ENCODE peak calls at places on chromosomes 2 and 18, in seven cellular contexts. M, E, K, J, T, G and L are unnamed samples.

GRCh38 chr18:58581265-58581664 is 47.6 kb downstream of the ALPK2 start:
- DNase-seq in M (peak; percentile 92), E (no peak), K (no peak), J (no peak), T (no peak), G (no peak), L (no peak)

GRCh38 chr2:85266424-85267041 is 61.3 kb downstream of the TGOLN2 start:
- DNase-seq in M (peak; percentile 56), E (peak; percentile 87), K (peak; percentile 91), J (no peak), T (peak; percentile 77), G (peak; percentile 64), L (peak; percentile 33)

GRCh38 chr2:237885931-237886701 is 26.7 kb downstream of the RAMP1 start:
- DNase-seq in M (no peak), E (no peak), K (no peak), J (peak; percentile 48), T (peak; percentile 37), G (peak; percentile 51), L (no peak)

GRCh38 chr2:146123714-146124113 is 1603.8 kb upstream of the ZEB2 start:
- DNase-seq in M (peak; percentile 17), E (no peak), K (no peak), J (no peak), T (no peak), G (no peak), L (no peak)

GRCh38 chr2:105557021-105557420 is 158.2 kb upstream of the FHL2 start:
- DNase-seq in M (no peak), E (no peak), K (no peak), J (no peak), T (peak; percentile 29), G (no peak), L (no peak)

GRCh38 chr2:39649491-39649890 is 16.2 kb upstream of the TMEM178A start:
- DNase-seq in M (no peak), E (no peak), K (no peak), J (no peak), T (no peak), G (no peak), L (no peak)

GRCh38 chr18:23114911-23115310 is 20.4 kb upstream of the CABLES1 start:
- DNase-seq in M (peak; percentile 70), E (no peak), K (no peak), J (no peak), T (no peak), G (no peak), L (no peak)

GRCh38 chr2:10931710-10932255 is 20.0 kb downstream of the KCNF1 start:
- DNase-seq in M (peak; percentile 92), E (no peak), K (no peak), J (no peak), T (peak; percentile 88), G (no peak), L (no peak)

GRCh38 chr18:136433-136832 is 21.9 kb upstream of the USP14 start:
- DNase-seq in M (no peak), E (peak; percentile 70), K (no peak), J (no peak), T (no peak), G (no peak), L (no peak)

GRCh38 chr2:241110607-241111442 is 8.7 kb upstream of the MTERF4 start:
- DNase-seq in M (no peak), E (no peak), K (no peak), J (no peak), T (no peak), G (no peak), L (no peak)

GRCh38 chr2:57160976-57161375 is 885.6 kb upstream of the VRK2 start:
- DNase-seq in M (no peak), E (no peak), K (no peak), J (no peak), T (no peak), G (no peak), L (no peak)

GRCh38 chr2:215171151-215171550 is 32.7 kb upstream of the ABCA12 start:
- DNase-seq in M (no peak), E (no peak), K (no peak), J (no peak), T (no peak), G (no peak), L (no peak)

GRCh38 chr18:44852818-44853217 is 172.1 kb downstream of the SETBP1 start:
- DNase-seq in M (peak; percentile 1), E (no peak), K (no peak), J (no peak), T (no peak), G (no peak), L (no peak)

GRCh38 chr2:10550206-10551001 is 102.3 kb upstream of the ODC1 start:
- DNase-seq in M (no peak), E (no peak), K (no peak), J (no peak), T (peak; percentile 45), G (no peak), L (no peak)

GRCh38 chr18:2173464-2173863 is 397.8 kb downstream of the METTL4 start:
- DNase-seq in M (peak; percentile 48), E (no peak), K (no peak), J (no peak), T (peak; percentile 12), G (no peak), L (no peak)

GRCh38 chr2:126895336-126895735 is 3.4 kb upstream of the TEX51 start:
- DNase-seq in M (no peak), E (no peak), K (no peak), J (peak; percentile 14), T (no peak), G (no peak), L (no peak)

GRCh38 chr18:21330122-21330701 is 88.2 kb downstream of the GREB1L start:
- DNase-seq in M (no peak), E (no peak), K (no peak), J (no peak), T (peak; percentile 17), G (peak; percentile 11), L (no peak)

GRCh38 chr2:143901185-143901842 is 618.6 kb downstream of the ZEB2 start:
- DNase-seq in M (peak; percentile 91), E (no peak), K (no peak), J (no peak), T (no peak), G (no peak), L (no peak)

GRCh38 chr2:115596659-115597375 is 1154.4 kb downstream of the DPP10 start:
- DNase-seq in M (no peak), E (no peak), K (no peak), J (no peak), T (no peak), G (no peak), L (no peak)

GRCh38 chr2:30733829-30734520 is 73.3 kb downstream of the CAPN13 start:
- DNase-seq in M (no peak), E (no peak), K (no peak), J (no peak), T (no peak), G (no peak), L (no peak)

GRCh38 chr2:69997296-69998184 is 36.1 kb upstream of the ASPRV1 start:
- DNase-seq in M (peak; percentile 71), E (peak; percentile 68), K (no peak), J (peak; percentile 73), T (peak; percentile 63), G (no peak), L (no peak)

GRCh38 chr2:187545238-187545751 is 8.9 kb downstream of the TFPI start:
- DNase-seq in M (no peak), E (no peak), K (no peak), J (no peak), T (no peak), G (no peak), L (no peak)

GRCh38 chr2:68831688-68832087 is 39.5 kb downstream of the BMP10 start:
- DNase-seq in M (peak; percentile 83), E (no peak), K (no peak), J (no peak), T (no peak), G (no peak), L (no peak)

GRCh38 chr2:203340791-203341487 is 12.7 kb downstream of the ABI2 start:
- DNase-seq in M (peak; percentile 69), E (no peak), K (no peak), J (no peak), T (no peak), G (no peak), L (peak; percentile 9)

GRCh38 chr2:65349863-65350262 is 82.5 kb downstream of the SPRED2 start:
- DNase-seq in M (peak; percentile 86), E (peak; percentile 59), K (no peak), J (no peak), T (peak; percentile 47), G (peak; percentile 58), L (peak; percentile 28)

GRCh38 chr2:76120176-76120575 is 409.5 kb upstream of the GCFC2 start:
- DNase-seq in M (no peak), E (no peak), K (no peak), J (no peak), T (no peak), G (no peak), L (no peak)

GRCh38 chr18:5294113-5294617 is 1.4 kb downstream of the ZBTB14 start:
- DNase-seq in M (peak; percentile 5), E (no peak), K (no peak), J (peak; percentile 66), T (peak; percentile 65), G (no peak), L (peak; percentile 52)

GRCh38 chr18:77763530-77763929 is 513.9 kb downstream of the GALR1 start:
- DNase-seq in M (no peak), E (no peak), K (no peak), J (no peak), T (no peak), G (no peak), L (no peak)
- H3K27me3 ChIP-seq in M (no peaks in the 10 kb centered on the region), E (no peaks in the 10 kb centered on the region), K (no peaks in the 10 kb centered on the region), J (peaks cover 15% of the 10 kb centered on the region), T (no peaks in the 10 kb centered on the region), G (no peaks in the 10 kb centered on the region), L (peaks cover 3% of the 10 kb centered on the region)

GRCh38 chr2:236569593-236569973 is at the start of gene ACKR3:
- DNase-seq in M (peak; percentile 24), E (no peak), K (peak; percentile 68), J (no peak), T (peak; percentile 41), G (peak; percentile 76), L (peak; percentile 78)
- TF ChIP-seq POLR2A in M (no peak), E (no peak), K (no peak), J (no peak), T (no peak), G (peak; percentile 48), L (peak; percentile 38)

DNA sequence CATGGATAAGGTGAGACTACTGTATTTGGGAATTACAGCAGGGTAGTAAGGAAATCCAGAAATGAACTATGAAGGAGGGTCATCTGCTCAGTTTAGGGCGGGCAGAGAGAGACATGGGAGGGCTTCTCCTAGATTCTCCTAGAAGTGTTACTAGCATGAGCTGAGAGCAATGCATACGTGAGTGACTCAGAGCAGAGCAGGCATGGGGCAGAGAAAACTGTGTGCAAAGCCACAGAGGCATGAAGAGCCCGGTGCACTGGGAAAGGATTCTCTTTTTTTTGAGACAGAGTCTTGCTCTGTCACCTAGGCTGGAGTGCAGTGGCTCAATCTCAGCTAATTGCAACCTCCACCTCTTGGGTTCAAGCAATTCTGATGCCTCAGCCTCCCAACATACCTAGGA is 116.2 kb downstream of the SOCS6 start:
- DNase-seq in M (peak; percentile 21), E (no peak), K (no peak), J (no peak), T (no peak), G (no peak), L (no peak)
- H3K4me3 ChIP-seq in M (no peak overlapping the region), E (no peak overlapping the region), K (no peak overlapping the region), J (no peak overlapping the region), T (no peak overlapping the region), G (no peak overlapping the region), L (no peak overlapping the region)

DNA sequence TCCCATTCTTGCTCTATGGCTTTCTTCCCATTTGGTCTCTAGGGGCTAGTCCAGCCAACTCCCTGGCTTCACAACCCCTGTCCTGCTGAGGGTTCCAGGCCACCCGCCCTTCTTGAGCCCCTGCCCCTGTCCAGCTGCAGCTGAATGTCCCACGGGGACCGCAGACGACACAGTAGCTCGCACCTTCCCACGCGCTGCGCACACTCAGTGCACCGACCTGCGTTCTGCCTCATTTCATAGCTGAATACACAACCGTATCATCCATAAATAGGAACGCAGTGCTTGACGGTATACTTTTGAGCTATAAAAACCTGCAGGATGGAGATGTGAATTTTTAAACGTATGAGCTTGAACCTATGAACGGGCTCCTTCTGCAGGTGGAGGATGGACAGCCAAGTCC is 660.4 kb upstream of the SALL3 start:
- DNase-seq in M (no peak), E (no peak), K (no peak), J (no peak), T (no peak), G (no peak), L (no peak)
- H3K27me3 ChIP-seq in M (no peaks in the 10 kb centered on the region), E (no peaks in the 10 kb centered on the region), K (no peaks in the 10 kb centered on the region), J (peaks cover 12% of the 10 kb centered on the region), T (no peaks in the 10 kb centered on the region), G (no peaks in the 10 kb centered on the region), L (no peaks in the 10 kb centered on the region)